ENCODE peak calls at places on chromosomes 11 and 22, in eight cellular contexts. One of them, this sample, is unnamed.

GRCh38 chr22:21775061-21775460 is 39.5 kb upstream of the YPEL1 start:
- DNase-seq in Kasumi-1: no peak
- DNase-seq in MM.1S: no peak
- DNase-seq in kidney tubule cell: peak
- DNase-seq in uterus: peak
- DNase-seq in stimulated activated CD8-positive, alpha-beta memory T cell treated with anti-CD3 and anti-CD28 coated beads, Interleukin-2, amount 100 ng/mL, for 1 hour: no peak
- DNase-seq in cardiac muscle cell: no peak
- DNase-seq in cardiac fibroblast: peak
- DNase-seq in this sample: no peak

GRCh38 chr22:29215012-29215860 is 9.5 kb downstream of the EMID1 start:
- DNase-seq in Kasumi-1: no peak
- DNase-seq in MM.1S: no peak
- DNase-seq in kidney tubule cell: no peak
- DNase-seq in uterus: no peak
- DNase-seq in stimulated activated CD8-positive, alpha-beta memory T cell treated with anti-CD3 and anti-CD28 coated beads, Interleukin-2, amount 100 ng/mL, for 1 hour: no peak
- DNase-seq in cardiac muscle cell: no peak
- DNase-seq in cardiac fibroblast: no peak
- DNase-seq in this sample: no peak

GRCh38 chr22:29879738-29880137 is 3.2 kb upstream of the MTMR3 start:
- DNase-seq in Kasumi-1: no peak
- DNase-seq in MM.1S: no peak
- DNase-seq in kidney tubule cell: peak
- DNase-seq in uterus: no peak
- DNase-seq in stimulated activated CD8-positive, alpha-beta memory T cell treated with anti-CD3 and anti-CD28 coated beads, Interleukin-2, amount 100 ng/mL, for 1 hour: no peak
- DNase-seq in cardiac muscle cell: no peak
- DNase-seq in cardiac fibroblast: no peak
- DNase-seq in this sample: no peak

GRCh38 chr11:35377262-35377661 is 42.1 kb downstream of the SLC1A2 start:
- DNase-seq in Kasumi-1: no peak
- DNase-seq in MM.1S: no peak
- DNase-seq in kidney tubule cell: no peak
- DNase-seq in uterus: no peak
- DNase-seq in stimulated activated CD8-positive, alpha-beta memory T cell treated with anti-CD3 and anti-CD28 coated beads, Interleukin-2, amount 100 ng/mL, for 1 hour: no peak
- DNase-seq in cardiac muscle cell: no peak
- DNase-seq in cardiac fibroblast: no peak
- DNase-seq in this sample: no peak

GRCh38 chr11:44269369-44270351 is 40.3 kb downstream of the ALX4 start:
- DNase-seq in Kasumi-1: no peak
- DNase-seq in MM.1S: no peak
- DNase-seq in kidney tubule cell: no peak
- DNase-seq in uterus: peak
- DNase-seq in stimulated activated CD8-positive, alpha-beta memory T cell treated with anti-CD3 and anti-CD28 coated beads, Interleukin-2, amount 100 ng/mL, for 1 hour: no peak
- DNase-seq in cardiac muscle cell: no peak
- DNase-seq in cardiac fibroblast: peak
- DNase-seq in this sample: no peak

GRCh38 chr11:109037856-109038780 is 373.2 kb downstream of the DDX10 start:
- DNase-seq in Kasumi-1: no peak
- DNase-seq in MM.1S: no peak
- DNase-seq in kidney tubule cell: no peak
- DNase-seq in uterus: no peak
- DNase-seq in stimulated activated CD8-positive, alpha-beta memory T cell treated with anti-CD3 and anti-CD28 coated beads, Interleukin-2, amount 100 ng/mL, for 1 hour: no peak
- DNase-seq in cardiac muscle cell: no peak
- DNase-seq in cardiac fibroblast: peak
- DNase-seq in this sample: no peak

GRCh38 chr11:31779268-31779879 is 31.7 kb downstream of the PAX6 start:
- DNase-seq in Kasumi-1: no peak
- DNase-seq in MM.1S: no peak
- DNase-seq in kidney tubule cell: peak
- DNase-seq in uterus: no peak
- DNase-seq in stimulated activated CD8-positive, alpha-beta memory T cell treated with anti-CD3 and anti-CD28 coated beads, Interleukin-2, amount 100 ng/mL, for 1 hour: no peak
- DNase-seq in cardiac muscle cell: no peak
- DNase-seq in cardiac fibroblast: no peak
- DNase-seq in this sample: no peak

GRCh38 chr11:121473064-121473777 is 20.5 kb upstream of the SORL1-AS1 start:
- DNase-seq in Kasumi-1: no peak
- DNase-seq in MM.1S: no peak
- DNase-seq in kidney tubule cell: peak
- DNase-seq in uterus: no peak
- DNase-seq in stimulated activated CD8-positive, alpha-beta memory T cell treated with anti-CD3 and anti-CD28 coated beads, Interleukin-2, amount 100 ng/mL, for 1 hour: no peak
- DNase-seq in cardiac muscle cell: no peak
- DNase-seq in cardiac fibroblast: peak
- DNase-seq in this sample: no peak

This sample was measured in GDM1.